ENCODE peak calls at places on chromosomes 13 and 19, in five cellular contexts. One of them, this sample, is unnamed.

GRCh38 chr13:40060318-40061007 is 405.0 kb downstream of the COG6 start:
- DNase-seq in NCI-H2029 treated with DMSO at 0.1 percent for 48 hours: no peak
- DNase-seq in activated CD4-positive, alpha-beta T cell treated with anti-CD3 and anti-CD28 coated beads for 24 hours: peak; percentile 19
- DNase-seq in ELR: peak; percentile 36
- DNase-seq in NCI-H82: peak; percentile 45
- DNase-seq in this sample: peak; percentile 34

GRCh38 chr19:16160445-16160942 is 12.8 kb downstream of the CIB3 start:
- DNase-seq in NCI-H2029 treated with DMSO at 0.1 percent for 48 hours: no peak
- DNase-seq in activated CD4-positive, alpha-beta T cell treated with anti-CD3 and anti-CD28 coated beads for 24 hours: no peak
- DNase-seq in ELR: no peak
- DNase-seq in NCI-H82: no peak
- DNase-seq in this sample: no peak

GRCh38 chr13:19674898-19675297 is 41.4 kb downstream of the MPHOSPH8 start:
- DNase-seq in NCI-H2029 treated with DMSO at 0.1 percent for 48 hours: no peak
- DNase-seq in activated CD4-positive, alpha-beta T cell treated with anti-CD3 and anti-CD28 coated beads for 24 hours: no peak
- DNase-seq in ELR: no peak
- DNase-seq in NCI-H82: no peak
- DNase-seq in this sample: no peak

GRCh38 chr19:36418287-36419001 is at the start of gene ZFP82:
- DNase-seq in NCI-H2029 treated with DMSO at 0.1 percent for 48 hours: peak; percentile 29
- DNase-seq in activated CD4-positive, alpha-beta T cell treated with anti-CD3 and anti-CD28 coated beads for 24 hours: peak; percentile 63
- DNase-seq in ELR: peak; percentile 82
- DNase-seq in NCI-H82: peak; percentile 92
- DNase-seq in this sample: peak; percentile 37

GRCh38 chr19:14003279-14004051 is 2.7 kb downstream of the RFX1 start:
- DNase-seq in NCI-H2029 treated with DMSO at 0.1 percent for 48 hours: no peak
- DNase-seq in activated CD4-positive, alpha-beta T cell treated with anti-CD3 and anti-CD28 coated beads for 24 hours: no peak
- DNase-seq in ELR: no peak
- DNase-seq in NCI-H82: no peak
- DNase-seq in this sample: no peak

GRCh38 chr13:25046985-25047660 is 48.8 kb upstream of the PABPC3 start:
- DNase-seq in NCI-H2029 treated with DMSO at 0.1 percent for 48 hours: no peak
- DNase-seq in activated CD4-positive, alpha-beta T cell treated with anti-CD3 and anti-CD28 coated beads for 24 hours: no peak
- DNase-seq in ELR: peak; percentile 59
- DNase-seq in NCI-H82: peak; percentile 84
- DNase-seq in this sample: no peak

GRCh38 chr19:39057615-39058014 is 25.3 kb upstream of the FBXO27 start:
- DNase-seq in NCI-H2029 treated with DMSO at 0.1 percent for 48 hours: no peak
- DNase-seq in activated CD4-positive, alpha-beta T cell treated with anti-CD3 and anti-CD28 coated beads for 24 hours: no peak
- DNase-seq in ELR: no peak
- DNase-seq in NCI-H82: no peak
- DNase-seq in this sample: no peak

GRCh38 chr13:30002577-30002976 is 152.2 kb upstream of the UBL3 start:
- DNase-seq in NCI-H2029 treated with DMSO at 0.1 percent for 48 hours: no peak
- DNase-seq in activated CD4-positive, alpha-beta T cell treated with anti-CD3 and anti-CD28 coated beads for 24 hours: no peak
- DNase-seq in ELR: peak; percentile 93
- DNase-seq in NCI-H82: no peak
- DNase-seq in this sample: peak; percentile 64

GRCh38 chr13:75151081-75151643 is 330.8 kb downstream of the TBC1D4 start:
- DNase-seq in NCI-H2029 treated with DMSO at 0.1 percent for 48 hours: no peak
- DNase-seq in activated CD4-positive, alpha-beta T cell treated with anti-CD3 and anti-CD28 coated beads for 24 hours: no peak
- DNase-seq in ELR: no peak
- DNase-seq in NCI-H82: no peak
- DNase-seq in this sample: no peak

GRCh38 chr13:45728759-45729158 is 26.6 kb downstream of the CBY2 start:
- DNase-seq in NCI-H2029 treated with DMSO at 0.1 percent for 48 hours: no peak
- DNase-seq in activated CD4-positive, alpha-beta T cell treated with anti-CD3 and anti-CD28 coated beads for 24 hours: no peak
- DNase-seq in ELR: peak; percentile 47
- DNase-seq in NCI-H82: peak; percentile 54
- DNase-seq in this sample: no peak

GRCh38 chr13:110298566-110299321 is 8.2 kb downstream of the COL4A1 start:
- DNase-seq in NCI-H2029 treated with DMSO at 0.1 percent for 48 hours: no peak
- DNase-seq in activated CD4-positive, alpha-beta T cell treated with anti-CD3 and anti-CD28 coated beads for 24 hours: peak; percentile 22
- DNase-seq in ELR: no peak
- DNase-seq in NCI-H82: no peak
- DNase-seq in this sample: no peak